ENCODE peak calls at places on chromosomes 4 and X, in six cellular contexts. U, K, H, P, S and N are unnamed samples.

GRCh38 chr4:38889143-38889542 is 21.5 kb downstream of the FAM114A1 start:
- DNase-seq in U (no peak), K (no peak), H (no peak), P (peak), S (no peak), N (no peak)

GRCh38 chr4:99642725-99643489 is 14.7 kb downstream of the C4orf54 start:
- DNase-seq in U (no peak), K (peak), H (no peak), P (no peak), S (no peak), N (no peak)

GRCh38 chr4:89712141-89712540 is 124.8 kb downstream of the SNCA start:
- DNase-seq in U (no peak), K (no peak), H (peak), P (peak), S (no peak), N (no peak)

GRCh38 chr4:11376571-11376970 is 52.1 kb downstream of the HS3ST1 start:
- DNase-seq in U (no peak), K (no peak), H (no peak), P (no peak), S (no peak), N (no peak)

GRCh38 chrX:17744896-17745523 is 7.7 kb downstream of the SCML1 start:
- DNase-seq in U (peak), K (no peak), H (no peak), P (peak), S (no peak), N (no peak)

GRCh38 chr4:52864816-52865215 is 2.7 kb downstream of the RASL11B start:
- DNase-seq in U (no peak), K (no peak), H (peak), P (peak), S (no peak), N (no peak)

GRCh38 chr4:151304755-151305154 is 20.6 kb downstream of the SH3D19 start:
- DNase-seq in U (peak), K (no peak), H (no peak), P (peak), S (no peak), N (no peak)

GRCh38 chrX:118346258-118347094 is 570 bp downstream of the WDR44 start:
- DNase-seq in U (peak), K (peak), H (peak), P (peak), S (peak), N (peak)

GRCh38 chr4:163166041-163166579 is 580 bp downstream of the NAF1 start:
- DNase-seq in U (peak), K (peak), H (peak), P (peak), S (peak), N (peak)

GRCh38 chr4:138938371-138938699 is 77.2 kb upstream of the NOCT start:
- DNase-seq in U (peak), K (no peak), H (peak), P (peak), S (no peak), N (no peak)

GRCh38 chr4:4492161-4492847 is 49.5 kb downstream of the STX18 start:
- DNase-seq in U (no peak), K (no peak), H (no peak), P (peak), S (no peak), N (no peak)

GRCh38 chr4:29326004-29326403 is 1394.2 kb upstream of the PCDH7 start:
- DNase-seq in U (no peak), K (no peak), H (no peak), P (no peak), S (no peak), N (no peak)

GRCh38 chrX:136065044-136065671 is 79.9 kb downstream of the SLC9A6 start:
- DNase-seq in U (no peak), K (no peak), H (no peak), P (peak), S (no peak), N (no peak)

GRCh38 chrX:148961990-148962389 is 461.6 kb downstream of the AFF2 start:
- DNase-seq in U (no peak), K (no peak), H (no peak), P (no peak), S (no peak), N (no peak)

GRCh38 chr4:36884151-36884550 is 360.4 kb upstream of the NWD2 start:
- DNase-seq in U (no peak), K (no peak), H (no peak), P (no peak), S (no peak), N (no peak)

GRCh38 chr4:46404961-46405360 is 15.0 kb upstream of the GABRA2 start:
- DNase-seq in U (peak), K (no peak), H (no peak), P (no peak), S (no peak), N (peak)

GRCh38 chr4:85370400-85371032 is 104.4 kb upstream of the ARHGAP24 start:
- DNase-seq in U (peak), K (no peak), H (peak), P (peak), S (no peak), N (no peak)

DNA sequence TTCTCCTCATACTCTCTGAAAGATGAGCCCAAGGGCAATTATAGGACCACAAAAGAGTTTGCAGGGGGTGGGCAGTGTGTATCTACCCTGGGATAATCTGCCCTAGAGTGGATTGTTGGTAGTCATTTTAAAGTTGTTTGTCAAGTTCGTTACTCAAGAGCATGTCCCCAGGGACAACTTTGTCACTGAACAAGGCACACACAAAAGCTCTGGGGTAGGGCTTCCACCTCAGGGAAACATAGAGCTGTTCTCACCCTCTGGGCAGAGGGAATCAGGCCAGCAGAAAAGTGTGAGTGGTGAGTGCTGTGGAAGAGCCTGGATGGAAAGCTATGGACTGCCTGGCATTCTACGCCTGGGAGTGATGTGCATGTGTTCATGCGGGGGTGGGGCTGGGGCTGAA is 23.3 kb upstream of the LEF1 start:
- DNase-seq in U (no peak), K (no peak), H (no peak), P (no peak), S (no peak), N (no peak)
- TF ChIP-seq POLR2AphosphoS5 in U (no peak), K (no peak), H (no peak), P (no peak), S (no peak), N (no peak)

GRCh38 chr4:27692868-27693634 is 832.4 kb downstream of the STIM2 start:
- DNase-seq in U (no peak), K (no peak), H (no peak), P (no peak), S (no peak), N (no peak)

GRCh38 chr4:27692098-27692679 is 831.5 kb downstream of the STIM2 start:
- DNase-seq in U (peak), K (peak), H (peak), P (peak), S (no peak), N (no peak)
- TF ChIP-seq CTCF in U (peak), K (peak), H (peak), P (peak), S (no peak), N (no peak)

GRCh38 chr4:86942185-86942666 is 7.4 kb downstream of the AFF1 start:
- DNase-seq in U (no peak), K (no peak), H (no peak), P (peak), S (no peak), N (no peak)

GRCh38 chr4:86939737-86940141 is 4.9 kb downstream of the AFF1 start:
- DNase-seq in U (no peak), K (no peak), H (no peak), P (peak), S (no peak), N (no peak)

GRCh38 chr4:86940920-86941460 is 6.2 kb downstream of the AFF1 start:
- DNase-seq in U (no peak), K (no peak), H (no peak), P (no peak), S (no peak), N (no peak)

GRCh38 chr4:86939123-86939522 is 4.3 kb downstream of the AFF1 start:
- DNase-seq in U (no peak), K (no peak), H (no peak), P (peak), S (no peak), N (no peak)

GRCh38 chr4:86940176-86940575 is 5.4 kb downstream of the AFF1 start:
- DNase-seq in U (no peak), K (no peak), H (no peak), P (peak), S (no peak), N (no peak)
- H3K27ac ChIP-seq in U (peak), K (peak), H (no peak), P (peak), S (peak), N (peak)

DNA sequence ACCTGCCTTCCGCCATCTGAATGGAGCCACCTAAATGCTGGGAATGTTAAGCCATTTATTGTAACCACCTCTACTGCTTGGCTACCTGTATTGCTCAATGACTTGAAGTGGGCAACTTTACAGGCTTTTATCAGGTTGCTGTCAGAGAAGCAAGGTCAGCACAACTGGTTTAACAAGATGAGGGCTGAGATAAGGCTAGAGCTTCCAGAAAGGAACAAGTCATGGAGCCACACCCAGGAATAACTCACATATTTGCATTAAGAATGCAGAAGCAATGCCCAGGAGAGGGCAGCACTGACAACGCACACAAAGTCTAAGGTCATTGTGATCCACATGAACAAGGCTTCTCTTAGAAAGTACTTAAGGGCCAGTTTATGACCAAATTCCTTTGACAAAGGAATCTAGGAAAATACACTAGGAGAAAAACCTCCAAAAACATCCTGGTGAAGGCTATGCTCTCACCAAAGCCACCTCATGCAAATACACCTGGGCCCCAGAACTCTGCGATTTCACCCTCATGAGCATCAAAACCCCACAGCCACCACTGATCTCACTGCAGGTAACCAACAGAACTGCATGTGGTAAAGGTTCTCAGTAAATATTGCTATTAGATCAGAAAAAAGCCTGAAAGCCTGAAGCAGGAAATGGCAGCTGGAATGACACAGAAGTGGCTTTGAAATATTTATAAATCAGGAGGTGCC is 15.0 kb upstream of the STS start:
- DNase-seq in U (peak), K (no peak), H (no peak), P (peak), S (peak), N (no peak)
- TF ChIP-seq POLR2AphosphoS5 in U (no peak), K (no peak), H (no peak), P (no peak), S (no peak), N (peak)